ENCODE peak calls at places on chromosome 7, in four cellular contexts. O is SK-N-SH, D is GM12878, J is H1. E is an unnamed sample.

GRCh38 chr7:101159696-101160674 is 5.4 kb downstream of the VGF start:
- DNase-seq in J (no peak), O (peak), D (no peak), E (no peak)

GRCh38 chr7:64098-64521 is 128.3 kb upstream of the FAM20C start:
- DNase-seq in J (no peak), O (peak), D (no peak), E (peak)

GRCh38 chr7:143361552-143362125 is 874 bp downstream of the FAM131B start:
- DNase-seq in O (no peak), D (no peak), J (peak), E (no peak)

GRCh38 chr7:121123028-121123427 is 134.5 kb downstream of the CPED1 start:
- DNase-seq in J (no peak), O (no peak), D (no peak), E (no peak)

GRCh38 chr7:50953820-50954219 is 171.1 kb upstream of the GRB10 start:
- DNase-seq in D (no peak), J (no peak), O (no peak), E (peak)

GRCh38 chr7:99794585-99795502 is 10.9 kb upstream of the CYP3A4 start:
- DNase-seq in J (no peak), D (no peak), O (no peak), E (peak)

GRCh38 chr7:8259586-8260222 is 2.3 kb downstream of the ICA1 start:
- DNase-seq in J (no peak), O (peak), D (no peak), E (no peak)

GRCh38 chr7:131735151-131735550 is 178.7 kb upstream of the PODXL start:
- DNase-seq in O (no peak), D (no peak), J (no peak), E (no peak)

GRCh38 chr7:74587435-74588126 is 69.9 kb upstream of the GTF2I start:
- DNase-seq in J (peak), O (peak), D (peak), E (no peak)

GRCh38 chr7:148847815-148848726 is 36.0 kb downstream of the EZH2 start:
- DNase-seq in O (peak), J (no peak), D (no peak), E (no peak)
- TF ChIP-seq TCF12 in O (peak), J (no peak), D (no peak), E (no peak)

DNA sequence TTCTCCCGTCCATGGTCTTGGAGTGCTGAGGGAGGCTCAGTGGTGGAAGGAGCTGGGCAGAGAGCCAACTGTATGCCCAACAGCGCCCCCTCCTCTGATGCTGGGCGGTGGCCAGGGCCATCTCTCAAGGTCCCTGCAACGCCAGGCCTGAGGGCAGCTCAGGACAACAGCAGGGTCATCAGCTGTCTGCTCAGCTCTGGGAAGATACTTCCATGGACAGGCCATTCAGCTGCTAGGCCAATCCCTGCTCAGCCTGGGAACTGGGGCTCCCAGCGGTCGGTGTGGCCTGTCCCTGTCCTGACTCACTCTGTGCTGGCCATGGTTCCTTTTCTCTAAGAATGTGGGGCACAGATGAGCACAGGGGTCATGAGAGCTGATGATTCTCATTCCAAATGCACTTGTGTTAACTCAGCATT is 72.8 kb downstream of the ADCY1 start:
- DNase-seq in J (peak), D (no peak), O (peak), E (no peak)
- TF ChIP-seq TCF12 in J (no peak), D (no peak), O (no peak), E (no peak)

DNA sequence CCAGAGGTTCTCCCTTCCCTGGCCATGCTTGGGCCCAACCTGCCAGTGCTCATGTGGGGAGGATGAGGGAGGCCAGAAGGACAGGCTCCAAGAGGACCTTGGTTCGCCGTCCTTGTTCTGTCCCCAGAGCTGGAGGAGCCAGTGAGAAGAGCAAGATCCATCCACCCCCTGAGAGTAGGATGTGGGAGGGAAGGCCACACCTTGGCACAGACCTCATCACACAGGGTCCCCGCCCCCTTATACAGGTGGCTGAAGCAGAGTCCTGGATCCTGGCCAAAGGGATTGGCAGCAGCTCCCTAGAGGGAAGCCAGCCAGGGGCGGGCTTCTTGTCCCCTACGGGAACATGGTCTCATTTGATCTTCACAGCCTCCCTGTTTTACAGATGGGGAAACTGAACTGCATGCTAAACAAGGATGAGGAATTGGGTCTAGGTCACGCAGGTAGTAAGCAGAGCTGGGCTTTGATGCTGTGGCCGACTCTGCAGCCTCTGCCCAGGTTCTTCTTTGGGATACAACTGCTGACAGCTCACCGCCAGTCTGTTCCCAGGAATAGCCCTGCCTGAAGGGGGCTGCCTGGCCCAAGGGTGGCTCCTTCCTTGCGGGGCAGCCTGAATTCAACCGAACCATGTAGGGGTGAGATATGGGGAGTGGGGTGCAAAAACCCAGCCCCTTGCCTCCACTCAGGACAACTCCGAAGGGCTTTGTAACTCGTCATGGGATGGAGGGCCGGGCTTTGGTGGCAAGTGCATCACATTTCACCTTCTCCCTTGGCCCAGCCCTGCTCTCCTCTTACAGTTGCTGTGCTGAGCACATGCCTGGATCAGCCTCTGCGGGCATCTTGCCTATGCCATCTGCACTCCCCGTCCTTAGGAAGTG is 62.2 kb upstream of the KDM7A start:
- DNase-seq in D (no peak), O (no peak), J (no peak), E (peak)
- TF ChIP-seq TCF12 in D (no peak), O (no peak), J (no peak), E (no peak)

DNA sequence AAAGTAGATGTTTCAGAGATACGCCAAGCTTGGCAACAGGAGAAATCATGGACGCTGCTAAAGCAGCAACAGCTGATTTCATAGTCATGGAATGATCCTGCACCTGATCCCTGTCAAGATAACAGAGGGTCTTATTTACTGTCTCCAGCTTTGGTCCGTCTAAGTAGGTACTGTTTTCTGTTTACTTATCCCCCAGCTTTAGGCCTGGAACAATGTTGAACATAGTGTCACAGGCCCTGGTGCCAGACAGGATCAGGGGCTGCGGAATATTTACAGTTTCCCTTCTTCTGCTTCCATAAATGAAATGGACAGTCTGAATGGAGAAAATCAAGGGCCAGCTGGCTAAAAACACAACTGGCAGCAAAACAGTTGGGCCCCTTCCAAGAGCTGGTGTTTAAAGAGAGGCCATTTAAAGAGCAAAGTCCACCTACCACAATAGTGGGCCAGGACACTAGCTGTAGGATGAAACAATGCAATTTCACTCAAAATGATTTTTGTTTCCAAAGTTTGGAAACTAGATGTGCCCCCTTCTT is 2.9 kb downstream of the GPR37 start:
- DNase-seq in D (no peak), O (no peak), J (no peak), E (peak)
- TF ChIP-seq TCF12 in D (no peak), O (no peak), J (no peak), E (no peak)

GRCh38 chr7:17289074-17289665 is 9.3 kb upstream of the AHR start:
- DNase-seq in D (no peak), O (no peak), J (no peak), E (no peak)
- TF ChIP-seq TCF12 in D (no peak), O (no peak), J (no peak), E (no peak)

GRCh38 chr7:108296911-108297310 is 159.3 kb downstream of the NRCAM start:
- DNase-seq in O (no peak), D (no peak), J (no peak), E (no peak)

GRCh38 chr7:108301387-108301786 is 154.8 kb downstream of the NRCAM start:
- DNase-seq in D (no peak), O (no peak), J (no peak), E (no peak)

GRCh38 chr7:108294595-108294994 is 161.6 kb downstream of the NRCAM start:
- DNase-seq in O (no peak), D (no peak), J (no peak), E (no peak)

GRCh38 chr7:108303332-108303731 is 152.9 kb downstream of the NRCAM start:
- DNase-seq in D (no peak), J (no peak), O (no peak), E (no peak)

DNA sequence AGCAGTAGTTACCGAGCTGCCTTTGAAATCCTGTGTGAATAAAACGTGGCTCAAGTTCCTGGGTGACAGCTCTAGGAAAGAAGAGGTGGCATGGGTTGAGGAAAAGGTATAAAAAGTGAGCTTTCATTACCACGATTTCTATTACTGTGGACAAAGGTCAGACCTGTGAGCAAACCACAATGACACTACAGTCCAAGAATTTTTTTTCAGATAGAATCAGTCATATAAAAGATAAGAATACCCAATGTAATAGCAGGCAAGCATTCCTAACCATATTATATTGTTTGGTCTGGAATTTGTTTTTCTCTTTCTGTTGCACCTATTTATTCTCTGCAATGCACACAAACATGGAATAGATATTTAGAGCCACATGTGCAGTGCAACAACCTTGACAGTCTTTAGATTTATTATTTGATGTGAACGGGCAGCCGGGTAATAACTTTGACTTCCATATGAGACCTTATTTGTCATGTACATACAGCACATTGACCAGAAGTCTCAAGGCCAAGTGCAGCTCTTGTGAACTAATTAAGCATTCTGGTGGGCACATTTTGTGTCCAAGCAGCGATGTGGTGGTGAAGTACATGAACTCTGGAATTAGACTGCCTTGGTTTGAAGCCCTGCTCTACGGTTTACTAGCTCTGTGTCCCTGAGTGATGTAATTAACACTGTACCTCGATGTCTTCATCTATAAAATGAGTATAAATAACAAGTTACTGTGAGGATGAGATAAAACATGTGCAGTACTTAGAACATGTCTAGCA is 156.8 kb downstream of the NRCAM start:
- DNase-seq in D (no peak), J (no peak), O (no peak), E (no peak)
- TF ChIP-seq TCF12 in D (no peak), J (no peak), O (peak), E (no peak)

DNA sequence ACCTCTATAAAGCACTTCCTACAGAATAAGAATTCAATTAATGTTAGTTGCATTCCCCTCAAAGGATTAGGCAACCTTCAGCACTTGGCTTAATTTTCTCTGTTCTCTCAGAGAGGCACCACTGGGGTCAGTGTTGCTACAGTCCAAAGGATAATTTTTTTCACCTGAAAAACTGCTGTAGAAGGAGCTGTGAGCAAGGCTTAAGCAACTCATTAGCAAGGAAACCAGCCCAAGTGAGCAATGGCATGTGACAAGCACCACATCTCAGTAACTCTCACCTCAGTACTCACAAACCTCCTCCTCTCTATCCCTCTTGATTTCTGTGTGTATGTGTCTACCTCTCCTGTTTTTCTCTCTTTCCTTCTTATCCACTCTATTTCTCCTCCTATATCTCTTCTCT is 55.9 kb downstream of the DGKI start:
- DNase-seq in O (no peak), D (no peak), J (no peak), E (no peak)
- TF ChIP-seq TCF12 in O (no peak), D (no peak), J (no peak), E (no peak)

GRCh38 chr7:2008101-2008935 is 224.4 kb downstream of the MAD1L1 start:
- DNase-seq in J (no peak), O (no peak), D (no peak), E (no peak)
- TF ChIP-seq TCF12 in J (no peak), O (no peak), D (no peak), E (no peak)

GRCh38 chr7:33423646-33424020 is 294.3 kb downstream of the BBS9 start:
- DNase-seq in D (peak), O (no peak), J (peak), E (peak)
- TF ChIP-seq TCF12 in D (no peak), O (no peak), J (no peak), E (no peak)

GRCh38 chr7:155753446-155753965 is 58.8 kb downstream of the SHH start:
- DNase-seq in O (no peak), J (no peak), D (no peak), E (no peak)
- TF ChIP-seq TCF12 in O (no peak), J (no peak), D (no peak), E (no peak)

E was measured in HepG2.